ENCODE peak calls at places on chromosomes 1 and 21, in four cellular contexts. T is tibial nerve, C is thoracic aorta, A is GM23338. Z is an unnamed sample. For H3K4me1, the result is how much of the 10 kb centered on the place peaks cover.

GRCh38 chr21:37398697-37399096 is 32.1 kb downstream of the DYRK1A start:
- DNase-seq in T (no peak), C (no peak), A (no peak), Z (no peak)

GRCh38 chr1:153608742-153609584 is 4.0 kb downstream of the S100A16 start:
- DNase-seq in T (peak), C (peak), A (peak), Z (peak)

GRCh38 chr1:43527111-43527878 is 3.4 kb upstream of the PTPRF start:
- DNase-seq in T (no peak), C (no peak), A (no peak), Z (no peak)

GRCh38 chr1:175774921-175775320 is 31.5 kb upstream of the TNR start:
- DNase-seq in T (no peak), C (no peak), A (peak), Z (no peak)

GRCh38 chr1:185337221-185337620 is 20.2 kb upstream of the IVNS1ABP start:
- DNase-seq in T (no peak), C (no peak), A (no peak), Z (no peak)

GRCh38 chr1:247328311-247328710 is 3.4 kb downstream of the ZNF496 start:
- DNase-seq in T (no peak), C (no peak), A (no peak), Z (no peak)

GRCh38 chr21:36330904-36331303 is 10.9 kb downstream of the MORC3 start:
- DNase-seq in T (no peak), C (no peak), A (peak), Z (peak)

GRCh38 chr1:100362821-100363466 is 10.6 kb downstream of the CDC14A start:
- DNase-seq in T (no peak), C (no peak), A (peak), Z (no peak)

GRCh38 chr1:78003070-78003751 is 1.5 kb upstream of the DNAJB4 start:
- DNase-seq in T (no peak), C (no peak), A (no peak), Z (no peak)

GRCh38 chr1:41618066-41618825 is 133.8 kb upstream of the EDN2 start:
- DNase-seq in T (peak), C (no peak), A (no peak), Z (peak)

GRCh38 chr1:97826820-97827219 is 94.0 kb downstream of the DPYD start:
- DNase-seq in T (no peak), C (no peak), A (no peak), Z (no peak)

GRCh38 chr1:162175393-162175792 is 105.9 kb downstream of the NOS1AP start:
- DNase-seq in T (no peak), C (no peak), A (peak), Z (no peak)

GRCh38 chr1:240575976-240576666 is 35.8 kb downstream of the GREM2 start:
- DNase-seq in T (no peak), C (no peak), A (peak), Z (no peak)

GRCh38 chr1:242239394-242239793 is 240.5 kb upstream of the MAP1LC3C start:
- DNase-seq in T (no peak), C (no peak), A (no peak), Z (no peak)

GRCh38 chr1:117695796-117696505 is 90.1 kb downstream of the TENT5C start:
- DNase-seq in T (no peak), C (no peak), A (peak), Z (no peak)

GRCh38 chr1:237701534-237701933 is 189.2 kb downstream of the ZP4 start:
- DNase-seq in T (no peak), C (no peak), A (no peak), Z (no peak)
- H3K4me1 ChIP-seq in T (under half), C (under half), A (under half), Z (under half)

GRCh38 chr1:206967096-206967851 is 3.0 kb downstream of the FCAMR start:
- DNase-seq in T (no peak), C (no peak), A (no peak), Z (no peak)
- H3K27ac ChIP-seq in T (no peak), C (no peak), A (no peak), Z (peak)

GRCh38 chr1:14945132-14946010 is 208.2 kb upstream of the TMEM51 start:
- DNase-seq in T (no peak), C (peak), A (peak), Z (peak)
- H3K4me3 ChIP-seq in T (no peak), C (peak), A (no peak), Z (peak)

DNA sequence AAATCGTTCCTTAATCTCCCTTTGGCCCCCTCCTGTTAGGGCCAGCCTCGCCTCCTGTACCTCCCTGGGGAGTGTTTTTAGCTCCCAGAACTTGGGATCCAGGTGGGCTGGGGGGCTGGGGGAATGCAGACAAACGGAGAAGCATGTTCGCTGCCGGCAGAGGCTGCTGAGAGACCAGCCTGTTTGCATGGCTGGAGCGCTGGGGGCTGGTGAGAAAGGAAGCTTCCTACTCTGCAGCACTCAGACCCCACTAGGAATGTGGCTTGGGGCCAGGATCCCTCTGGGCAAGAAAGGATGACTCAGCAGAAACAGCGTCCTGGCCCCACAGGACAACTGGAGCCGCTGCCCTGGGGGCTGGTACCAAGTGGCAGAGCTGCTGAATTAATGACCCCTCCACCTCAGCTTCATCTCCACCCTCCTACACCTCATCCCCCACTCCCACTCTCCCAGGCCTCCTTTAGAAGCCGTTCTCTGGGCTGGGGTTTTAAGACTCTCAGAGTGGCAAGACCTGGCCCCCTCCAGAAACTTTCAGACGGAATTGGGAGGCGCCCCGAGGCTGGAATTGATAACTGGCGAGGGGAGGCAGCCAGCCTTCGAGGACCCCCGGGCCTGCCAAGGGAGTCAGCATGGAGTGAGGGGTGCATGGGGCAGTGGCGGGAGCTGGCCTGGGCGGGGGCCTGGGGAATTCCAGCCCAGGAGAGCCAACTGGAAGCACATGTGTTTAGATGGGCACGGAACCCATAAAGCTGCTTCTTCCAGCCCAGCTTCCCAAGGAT is 28.5 kb upstream of the EPS8L3 start:
- DNase-seq in T (no peak), C (no peak), A (peak), Z (peak)
- H3K4me1 ChIP-seq in T (under half), C (under half), A (under half), Z (half or more)

DNA sequence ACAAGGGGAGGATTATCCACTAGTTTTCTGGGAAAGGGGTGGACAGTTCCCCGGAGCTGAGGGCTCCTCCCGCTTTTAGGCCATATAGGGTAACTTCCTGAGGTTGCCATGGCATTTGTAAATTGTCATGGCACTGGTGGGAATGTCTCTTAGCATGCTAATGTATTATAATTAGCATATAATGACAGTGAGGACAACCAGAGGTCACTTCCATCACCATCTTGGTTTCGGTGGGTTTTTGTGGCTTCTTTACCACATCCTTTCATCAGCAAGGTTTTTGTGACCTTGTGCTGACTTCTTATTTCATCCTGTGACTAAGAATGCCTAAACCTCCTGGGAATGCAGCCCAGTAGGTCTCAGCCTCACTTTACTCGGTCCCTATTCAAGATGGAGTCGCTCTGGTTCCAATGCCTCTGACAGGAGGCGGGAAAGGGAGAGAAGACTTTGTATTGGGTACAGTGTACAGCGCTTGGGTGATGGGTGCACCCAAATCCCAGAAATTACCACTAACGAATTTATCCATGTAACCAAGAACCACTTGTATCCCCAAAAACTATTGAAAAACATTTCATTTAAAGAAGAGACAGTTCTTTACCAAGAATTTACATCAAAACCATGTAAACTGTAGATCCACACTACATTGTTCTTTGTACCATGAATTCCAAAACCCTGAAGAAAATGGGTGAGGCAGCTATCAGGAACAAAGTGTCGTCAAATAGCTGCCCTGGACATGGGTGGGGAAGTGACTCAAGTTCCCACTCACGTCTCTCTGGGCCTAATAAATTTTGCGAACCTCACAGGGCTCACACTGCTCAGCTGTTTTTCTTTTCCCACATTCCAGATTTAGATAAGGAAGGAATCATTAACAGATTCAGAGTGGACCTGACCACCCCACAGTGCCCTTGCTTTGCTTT is 8.9 kb upstream of the SLC2A5 start:
- DNase-seq in T (no peak), C (no peak), A (no peak), Z (no peak)
- H3K27ac ChIP-seq in T (peak), C (no peak), A (no peak), Z (no peak)

GRCh38 chr1:156691216-156691615 is 14.0 kb upstream of the NES start:
- DNase-seq in T (no peak), C (no peak), A (no peak), Z (no peak)
- H3K4me3 ChIP-seq in T (no peak), C (no peak), A (peak), Z (no peak)

DNA sequence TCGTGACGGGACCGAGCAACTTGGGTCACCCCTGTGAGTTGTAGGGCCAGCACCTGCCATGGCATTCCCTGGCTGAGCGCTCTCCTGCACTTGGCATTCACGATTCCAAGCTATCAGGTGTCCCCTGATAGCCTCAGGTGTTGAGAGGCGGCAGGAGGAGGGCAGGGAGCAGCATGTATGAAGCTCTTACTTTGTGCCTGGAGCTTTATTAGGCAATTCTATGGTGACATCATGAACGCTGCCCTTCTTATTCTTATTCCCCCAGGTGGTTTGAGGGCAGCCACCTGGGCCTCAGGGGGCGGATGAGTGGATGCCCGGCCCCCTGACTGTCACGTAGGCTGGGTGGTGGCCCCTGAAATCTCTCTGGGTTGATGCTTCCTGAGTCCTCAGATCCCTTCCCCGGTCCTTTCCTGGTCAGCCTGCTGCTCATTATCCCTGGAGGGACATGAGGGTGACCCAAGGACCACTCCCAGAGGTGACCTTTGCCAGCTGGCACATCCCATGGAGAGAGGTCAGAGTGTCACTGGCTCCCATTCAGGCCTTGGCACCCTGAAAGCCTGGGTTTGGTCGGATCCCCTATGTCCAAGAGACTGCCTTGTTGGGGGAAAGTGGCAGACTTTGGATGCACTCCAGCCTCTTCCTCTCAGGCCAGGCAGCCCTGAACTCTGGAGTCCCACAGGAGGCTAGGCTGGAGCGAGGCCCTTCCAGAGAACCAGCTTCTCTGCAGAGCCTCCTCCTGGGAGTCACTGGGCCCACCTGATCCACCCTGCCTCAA is 51.9 kb downstream of the SPSB1 start:
- DNase-seq in T (no peak), C (no peak), A (no peak), Z (no peak)
- H3K4me1 ChIP-seq in T (under half), C (under half), A (under half), Z (under half)

GRCh38 chr1:14940285-14940890 is 213.2 kb upstream of the TMEM51 start:
- DNase-seq in T (no peak), C (no peak), A (no peak), Z (no peak)
- H3K27ac ChIP-seq in T (no peak), C (no peak), A (no peak), Z (no peak)